ENCODE peak calls at places on chromosomes 13 and 19, in five cellular contexts. B is transverse colon, Z is HFFc6, S is AG04449, X is endothelial cell. U is an unnamed sample.

GRCh38 chr13:62309904-62310303 is 894.3 kb upstream of the PCDH20 start:
- DNase-seq in S (no peak), B (no peak), X (no peak), Z (no peak), U (no peak)

GRCh38 chr13:43390101-43390500 is 366.7 kb downstream of the DNAJC15 start:
- DNase-seq in B (no peak), X (no peak), Z (no peak), S (peak), U (no peak)

GRCh38 chr13:41533676-41534075 is 76.3 kb downstream of the RGCC start:
- DNase-seq in S (no peak), X (no peak), Z (no peak), B (no peak), U (no peak)

GRCh38 chr19:40933025-40933424 is 51.0 kb upstream of the CYP2A7 start:
- DNase-seq in Z (peak), S (no peak), X (no peak), B (no peak), U (peak)

GRCh38 chr19:28874742-28875141 is 338.2 kb downstream of the UQCRFS1 start:
- DNase-seq in X (no peak), Z (no peak), B (no peak), S (no peak), U (no peak)

GRCh38 chr13:89514534-89515312 is 1832.8 kb upstream of the MIR17HG start:
- DNase-seq in X (no peak), S (no peak), B (no peak), Z (no peak), U (peak)

GRCh38 chr13:30486230-30487074 is 20.7 kb upstream of the HMGB1 start:
- DNase-seq in B (peak), S (no peak), Z (no peak), X (no peak), U (no peak)

GRCh38 chr19:8611890-8612806 is 1.6 kb upstream of the ADAMTS10 start:
- DNase-seq in S (no peak), X (no peak), B (peak), Z (peak), U (no peak)

GRCh38 chr13:52195052-52195837 is 35.8 kb upstream of the NEK3 start:
- DNase-seq in Z (no peak), B (peak), S (no peak), X (peak), U (no peak)

GRCh38 chr19:16025108-16026101 is 50.9 kb upstream of the TPM4 start:
- DNase-seq in Z (peak), S (peak), B (peak), X (peak), U (peak)

GRCh38 chr13:113820813-113821651 is 42.8 kb downstream of the GAS6 start:
- DNase-seq in B (peak), X (no peak), S (peak), Z (peak), U (peak)

GRCh38 chr19:51448011-51448744 is 10.1 kb downstream of the SIGLEC8 start:
- DNase-seq in B (no peak), Z (no peak), X (no peak), S (no peak), U (no peak)

GRCh38 chr19:34962945-34963530 is 991 bp downstream of the ZNF792 start:
- DNase-seq in S (no peak), B (no peak), Z (no peak), X (peak), U (no peak)

GRCh38 chr13:99215466-99215865 is 14.8 kb downstream of the UBAC2 start:
- DNase-seq in X (no peak), B (no peak), Z (no peak), S (no peak), U (no peak)

GRCh38 chr19:58154679-58155648 is 4.4 kb upstream of the ZNF329 start:
- DNase-seq in X (peak), S (peak), B (peak), Z (peak), U (no peak)

GRCh38 chr19:1324792-1325567 is 39.3 kb downstream of the EFNA2 start:
- DNase-seq in X (peak), S (no peak), B (peak), Z (peak), U (peak)

GRCh38 chr13:106917024-106917491 is 349.1 kb upstream of the ARGLU1 start:
- DNase-seq in S (no peak), X (peak), B (no peak), Z (no peak), U (no peak)

GRCh38 chr13:99617474-99618255 is 116.4 kb downstream of the TM9SF2 start:
- DNase-seq in X (peak), B (peak), Z (peak), S (no peak), U (peak)

GRCh38 chr19:45790942-45791341 is 1.7 kb downstream of the DMWD start:
- DNase-seq in S (no peak), B (peak), Z (no peak), X (no peak), U (no peak)

GRCh38 chr13:114230117-114230516 is 4.6 kb upstream of the CDC16 start:
- DNase-seq in Z (no peak), S (no peak), B (no peak), X (no peak), U (no peak)

GRCh38 chr13:70755411-70755810 is 647.2 kb upstream of the KLHL1 start:
- DNase-seq in S (no peak), Z (no peak), X (no peak), B (no peak), U (no peak)

GRCh38 chr19:52297601-52298358 is 811 bp downstream of the ZNF480 start:
- DNase-seq in X (no peak), Z (no peak), B (no peak), S (no peak), U (no peak)

GRCh38 chr19:21626091-21626490 is 120.7 kb downstream of the ZNF429 start:
- DNase-seq in B (no peak), X (no peak), Z (no peak), S (no peak), U (no peak)

GRCh38 chr19:16829822-16830289 is 658 bp downstream of the SIN3B start:
- DNase-seq in S (no peak), X (no peak), Z (no peak), B (no peak), U (no peak)

GRCh38 chr13:102940143-102940542 is 94.3 kb downstream of the ERCC5 start:
- DNase-seq in X (no peak), S (no peak), B (no peak), Z (no peak), U (no peak)

GRCh38 chr19:50268046-50268445 is 61.1 kb downstream of the KCNC3 start:
- DNase-seq in Z (no peak), S (no peak), X (no peak), B (no peak), U (no peak)

GRCh38 chr13:112978561-112979405 is 9.8 kb downstream of the MCF2L start:
- DNase-seq in X (no peak), B (no peak), S (no peak), Z (no peak), U (no peak)

GRCh38 chr13:74346960-74347359 is 212.8 kb upstream of the KLF12 start:
- DNase-seq in X (no peak), Z (no peak), B (no peak), S (no peak), U (no peak)

GRCh38 chr13:58165617-58166016 is 534.1 kb downstream of the PCDH17 start:
- DNase-seq in S (no peak), B (no peak), X (no peak), Z (no peak), U (no peak)

DNA sequence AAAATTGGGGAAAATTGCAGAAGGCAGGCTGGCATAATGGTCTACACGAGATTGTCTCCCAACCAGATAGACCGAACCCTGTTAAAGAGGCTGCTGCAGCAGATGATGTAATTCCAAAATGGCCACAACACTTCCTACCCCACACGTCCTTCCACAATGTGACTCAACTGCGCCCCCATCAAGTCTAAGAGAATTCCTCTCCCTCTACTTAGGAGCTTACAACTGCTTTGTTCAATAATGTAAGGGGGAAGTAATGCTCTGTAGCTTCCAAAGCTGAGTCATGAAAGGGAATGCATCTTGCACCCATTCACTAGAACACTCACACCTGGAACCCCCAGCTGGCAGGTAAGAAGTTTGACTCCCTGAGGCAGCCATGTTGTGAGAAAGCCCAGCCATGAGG is 117.8 kb upstream of the IRS2 start:
- DNase-seq in B (no peak), S (no peak), X (no peak), Z (no peak), U (peak)
- TF ChIP-seq CTCF in B (no peak), S (no peak), X (no peak), Z (no peak), U (no peak)

GRCh38 chr13:80921971-80922370 is 581.0 kb upstream of the SPRY2 start:
- DNase-seq in X (no peak), Z (no peak), B (no peak), S (no peak), U (no peak)

GRCh38 chr13:80928241-80928640 is 587.3 kb upstream of the SPRY2 start:
- DNase-seq in S (no peak), Z (no peak), B (no peak), X (no peak), U (no peak)

GRCh38 chr13:80921556-80921955 is 580.6 kb upstream of the SPRY2 start:
- DNase-seq in S (no peak), Z (no peak), X (no peak), B (no peak), U (peak)

GRCh38 chr13:80924596-80924995 is 583.7 kb upstream of the SPRY2 start:
- DNase-seq in S (no peak), X (no peak), Z (no peak), B (no peak), U (no peak)

DNA sequence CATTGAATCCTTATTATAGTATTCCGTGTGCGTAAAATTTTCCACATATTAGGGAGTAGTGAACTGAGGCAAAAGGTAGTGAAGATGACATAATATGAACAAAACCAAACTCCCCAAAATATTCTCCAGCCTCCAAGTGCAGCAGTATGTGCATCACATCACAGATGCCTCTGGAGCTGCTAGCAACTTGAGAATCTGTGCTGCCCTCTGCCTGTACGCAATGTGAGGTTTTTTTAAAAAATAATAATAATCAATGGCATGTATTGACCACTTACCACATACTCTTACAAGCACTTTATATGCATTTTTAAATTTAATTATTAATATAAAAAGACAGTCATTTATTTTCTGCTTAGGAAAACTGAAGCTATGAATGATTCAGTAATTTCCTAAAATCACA is 583.0 kb upstream of the SPRY2 start:
- DNase-seq in Z (no peak), B (no peak), X (no peak), S (no peak), U (peak)
- TF ChIP-seq CTCF in Z (no peak), B (no peak), X (no peak), S (no peak), U (no peak)

GRCh38 chr13:39552233-39552632 is 50.8 kb downstream of the LHFPL6 start:
- DNase-seq in B (no peak), S (no peak), Z (no peak), X (no peak), U (no peak)
- TF ChIP-seq CTCF in B (no peak), S (no peak), Z (no peak), X (no peak), U (no peak)

DNA sequence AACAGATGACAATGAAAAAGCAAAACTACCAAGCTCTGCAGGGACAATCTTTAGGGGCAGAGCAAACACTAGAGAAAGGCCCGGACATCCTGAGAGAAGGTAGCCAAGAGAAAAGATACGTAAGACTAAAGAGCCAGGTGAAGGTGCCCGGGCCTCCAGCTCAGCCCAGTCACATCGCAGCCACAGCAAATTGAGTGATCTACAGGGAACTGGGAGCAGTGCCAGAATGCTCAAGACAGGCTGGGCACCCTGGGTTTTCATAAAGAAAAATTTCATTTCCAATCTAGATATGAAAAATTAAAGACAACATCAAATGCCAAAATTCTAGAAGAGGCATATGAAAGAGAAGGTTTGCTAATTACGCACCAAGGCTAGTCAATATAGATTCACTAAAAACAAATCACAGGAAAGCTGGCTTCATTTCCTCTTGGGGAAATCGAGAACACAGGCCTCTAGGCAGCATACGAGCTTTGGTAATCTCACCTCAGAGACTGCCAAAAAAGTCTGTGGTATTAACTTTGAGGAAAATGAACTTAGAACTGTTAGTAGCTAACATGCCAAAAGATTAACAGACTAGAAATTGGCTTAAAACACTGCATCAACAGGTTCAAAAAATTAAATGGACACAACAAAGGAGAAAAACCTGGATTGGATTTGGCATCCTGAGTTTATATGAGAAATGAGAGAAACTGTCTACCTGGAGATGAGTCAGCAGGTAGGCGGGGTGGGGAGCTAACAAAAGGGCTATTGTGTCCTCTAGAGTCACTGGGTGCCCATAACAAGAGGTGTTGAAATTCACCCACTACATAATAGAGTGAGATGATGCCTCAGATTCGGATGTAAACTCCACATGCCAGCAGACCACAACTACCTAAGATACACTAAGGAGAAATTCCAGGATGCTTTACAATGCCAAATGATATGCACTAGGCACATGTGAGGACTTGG is 6.6 kb downstream of the ANKRD10 start:
- DNase-seq in B (peak), X (no peak), S (no peak), Z (no peak), U (peak)
- TF ChIP-seq CTCF in B (no peak), X (no peak), S (no peak), Z (no peak), U (no peak)

GRCh38 chr13:91922969-91923592 is 524.7 kb downstream of the GPC5 start:
- DNase-seq in Z (no peak), S (no peak), B (no peak), X (no peak), U (peak)
- TF ChIP-seq CTCF in Z (no peak), S (no peak), B (no peak), X (peak), U (no peak)

GRCh38 chr19:18427752-18428131 is 8.5 kb downstream of the SSBP4 start:
- DNase-seq in Z (no peak), B (no peak), S (no peak), X (no peak), U (no peak)

GRCh38 chr19:18429717-18430416 is 8.1 kb downstream of the ISYNA1 start:
- DNase-seq in S (no peak), Z (no peak), X (no peak), B (no peak), U (no peak)

GRCh38 chr19:18430417-18431144 is 7.4 kb downstream of the ISYNA1 start:
- DNase-seq in X (no peak), Z (no peak), S (no peak), B (no peak), U (no peak)

GRCh38 chr19:18428173-18428836 is 9.1 kb downstream of the SSBP4 start:
- DNase-seq in X (no peak), B (no peak), Z (no peak), S (no peak), U (no peak)

DNA sequence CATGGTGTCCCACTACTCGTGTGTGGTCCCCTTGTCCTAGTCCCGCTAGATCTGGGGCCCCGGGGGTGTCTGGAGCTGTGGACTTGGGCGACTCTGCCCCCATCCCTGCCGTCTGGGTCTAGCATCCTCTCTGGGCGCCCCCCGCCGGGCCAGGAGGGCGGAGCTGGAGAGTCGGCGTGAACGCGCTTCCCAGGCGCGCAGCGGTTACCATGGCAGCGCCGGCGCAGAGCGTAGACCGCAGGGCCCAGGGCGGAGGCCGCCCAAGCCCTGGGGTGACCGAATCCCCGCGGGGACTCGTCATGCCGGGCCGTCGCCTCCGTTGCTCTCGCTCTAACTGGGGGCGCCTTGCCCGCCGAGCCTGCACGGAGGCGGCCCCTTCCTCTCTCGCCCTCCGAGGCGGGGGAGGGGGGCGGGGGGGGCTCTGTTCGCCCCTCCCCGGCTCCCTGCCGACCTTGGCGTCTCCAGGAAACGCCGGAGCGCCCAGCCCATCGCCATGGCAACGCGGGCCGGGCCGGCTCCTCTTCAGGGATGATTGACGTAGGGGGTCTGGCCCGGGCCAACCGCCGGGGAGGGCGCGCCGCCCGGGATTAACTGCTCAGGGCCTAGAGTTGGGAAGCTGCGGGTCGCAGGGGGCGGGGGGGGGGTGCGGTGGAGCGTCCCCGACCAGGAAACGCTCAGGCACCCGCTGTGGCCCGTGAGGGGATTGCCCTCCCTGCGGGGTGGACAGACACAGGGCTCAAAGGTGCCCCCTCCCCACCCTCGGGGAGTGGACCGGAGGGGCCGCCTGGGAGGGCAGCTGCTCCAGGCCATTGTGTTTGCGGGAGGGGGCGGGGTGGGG is 8.9 kb downstream of the ISYNA1 start:
- DNase-seq in S (no peak), Z (peak), B (peak), X (peak), U (no peak)
- TF ChIP-seq CTCF in S (no peak), Z (peak), B (no peak), X (no peak), U (no peak)

GRCh38 chr19:10820173-10820572 is 15.8 kb downstream of the TMED1 start:
- DNase-seq in S (no peak), X (no peak), B (no peak), Z (no peak), U (no peak)
- TF ChIP-seq CTCF in S (no peak), X (no peak), B (no peak), Z (peak), U (no peak)

GRCh38 chr13:59771272-59771671 is 392.5 kb downstream of the DIAPH3 start:
- DNase-seq in S (no peak), B (no peak), Z (peak), X (no peak), U (no peak)
- TF ChIP-seq CTCF in S (peak), B (no peak), Z (peak), X (peak), U (peak)

GRCh38 chr13:53206455-53206854 is 177.8 kb downstream of the OLFM4 start:
- DNase-seq in S (no peak), Z (no peak), B (no peak), X (no peak), U (peak)
- TF ChIP-seq CTCF in S (no peak), Z (peak), B (no peak), X (peak), U (peak)